ENCODE peak calls at places on chromosome X, in eight cellular contexts. One of them, this sample, is unnamed.

GRCh38 chrX:153800177-153800722 is 5.8 kb downstream of the SSR4 start:
- DNase-seq in RPMI8226: no peak
- DNase-seq in stimulated activated CD4-positive, alpha-beta T cell treated with anti-CD3 and anti-CD28 coated beads, Interleukin-4, amount 100 ng/mL, for 1 hour: no peak
- DNase-seq in hepatic stellate cell: no peak
- DNase-seq in NCI-H510A treated with DMSO at 0.1 percent for 48 hours: no peak
- DNase-seq in body of pancreas: no peak
- DNase-seq in endodermal cell: no peak
- DNase-seq in activated CD4-positive, alpha-beta T cell treated with anti-CD3 and anti-CD28 coated beads for 4 hours: no peak
- DNase-seq in this sample: no peak

GRCh38 chrX:129781134-129782014 is 1.6 kb downstream of the SASH3 start:
- DNase-seq in RPMI8226: peak
- DNase-seq in hepatic stellate cell: no peak
- DNase-seq in endodermal cell: peak
- DNase-seq in NCI-H510A treated with DMSO at 0.1 percent for 48 hours: no peak
- DNase-seq in stimulated activated CD4-positive, alpha-beta T cell treated with anti-CD3 and anti-CD28 coated beads, Interleukin-4, amount 100 ng/mL, for 1 hour: peak
- DNase-seq in activated CD4-positive, alpha-beta T cell treated with anti-CD3 and anti-CD28 coated beads for 4 hours: peak
- DNase-seq in body of pancreas: peak
- DNase-seq in this sample: peak

GRCh38 chrX:74249963-74250362 is 54.0 kb upstream of the ZCCHC13 start:
- DNase-seq in endodermal cell: peak
- DNase-seq in RPMI8226: no peak
- DNase-seq in body of pancreas: no peak
- DNase-seq in hepatic stellate cell: no peak
- DNase-seq in stimulated activated CD4-positive, alpha-beta T cell treated with anti-CD3 and anti-CD28 coated beads, Interleukin-4, amount 100 ng/mL, for 1 hour: no peak
- DNase-seq in NCI-H510A treated with DMSO at 0.1 percent for 48 hours: no peak
- DNase-seq in activated CD4-positive, alpha-beta T cell treated with anti-CD3 and anti-CD28 coated beads for 4 hours: no peak
- DNase-seq in this sample: no peak

GRCh38 chrX:20116575-20117240 is at the start of gene MAP7D2:
- DNase-seq in hepatic stellate cell: no peak
- DNase-seq in activated CD4-positive, alpha-beta T cell treated with anti-CD3 and anti-CD28 coated beads for 4 hours: no peak
- DNase-seq in body of pancreas: no peak
- DNase-seq in NCI-H510A treated with DMSO at 0.1 percent for 48 hours: no peak
- DNase-seq in stimulated activated CD4-positive, alpha-beta T cell treated with anti-CD3 and anti-CD28 coated beads, Interleukin-4, amount 100 ng/mL, for 1 hour: no peak
- DNase-seq in RPMI8226: no peak
- DNase-seq in endodermal cell: peak
- DNase-seq in this sample: no peak

GRCh38 chrX:54695816-54696487 is 102.1 kb downstream of the ITIH6 start:
- DNase-seq in NCI-H510A treated with DMSO at 0.1 percent for 48 hours: no peak
- DNase-seq in RPMI8226: peak
- DNase-seq in hepatic stellate cell: no peak
- DNase-seq in body of pancreas: no peak
- DNase-seq in endodermal cell: no peak
- DNase-seq in stimulated activated CD4-positive, alpha-beta T cell treated with anti-CD3 and anti-CD28 coated beads, Interleukin-4, amount 100 ng/mL, for 1 hour: no peak
- DNase-seq in activated CD4-positive, alpha-beta T cell treated with anti-CD3 and anti-CD28 coated beads for 4 hours: no peak
- DNase-seq in this sample: peak

GRCh38 chrX:111652719-111653118 is 28.3 kb upstream of the ALG13 start:
- DNase-seq in activated CD4-positive, alpha-beta T cell treated with anti-CD3 and anti-CD28 coated beads for 4 hours: no peak
- DNase-seq in endodermal cell: no peak
- DNase-seq in body of pancreas: no peak
- DNase-seq in RPMI8226: peak
- DNase-seq in NCI-H510A treated with DMSO at 0.1 percent for 48 hours: no peak
- DNase-seq in hepatic stellate cell: no peak
- DNase-seq in stimulated activated CD4-positive, alpha-beta T cell treated with anti-CD3 and anti-CD28 coated beads, Interleukin-4, amount 100 ng/mL, for 1 hour: no peak
- DNase-seq in this sample: peak

GRCh38 chrX:38805294-38806053 is 4.2 kb downstream of the MID1IP1 start:
- DNase-seq in hepatic stellate cell: peak
- DNase-seq in stimulated activated CD4-positive, alpha-beta T cell treated with anti-CD3 and anti-CD28 coated beads, Interleukin-4, amount 100 ng/mL, for 1 hour: peak
- DNase-seq in activated CD4-positive, alpha-beta T cell treated with anti-CD3 and anti-CD28 coated beads for 4 hours: peak
- DNase-seq in endodermal cell: peak
- DNase-seq in RPMI8226: peak
- DNase-seq in NCI-H510A treated with DMSO at 0.1 percent for 48 hours: no peak
- DNase-seq in body of pancreas: peak
- DNase-seq in this sample: no peak

GRCh38 chrX:47697171-47697570 is 38.2 kb upstream of the UXT start:
- DNase-seq in hepatic stellate cell: no peak
- DNase-seq in endodermal cell: no peak
- DNase-seq in body of pancreas: no peak
- DNase-seq in activated CD4-positive, alpha-beta T cell treated with anti-CD3 and anti-CD28 coated beads for 4 hours: no peak
- DNase-seq in NCI-H510A treated with DMSO at 0.1 percent for 48 hours: no peak
- DNase-seq in stimulated activated CD4-positive, alpha-beta T cell treated with anti-CD3 and anti-CD28 coated beads, Interleukin-4, amount 100 ng/mL, for 1 hour: no peak
- DNase-seq in RPMI8226: no peak
- DNase-seq in this sample: no peak

GRCh38 chrX:152945021-152945979 is 47.4 kb downstream of the ZNF185 start:
- DNase-seq in hepatic stellate cell: no peak
- DNase-seq in activated CD4-positive, alpha-beta T cell treated with anti-CD3 and anti-CD28 coated beads for 4 hours: no peak
- DNase-seq in RPMI8226: no peak
- DNase-seq in stimulated activated CD4-positive, alpha-beta T cell treated with anti-CD3 and anti-CD28 coated beads, Interleukin-4, amount 100 ng/mL, for 1 hour: no peak
- DNase-seq in NCI-H510A treated with DMSO at 0.1 percent for 48 hours: no peak
- DNase-seq in body of pancreas: no peak
- DNase-seq in endodermal cell: no peak
- DNase-seq in this sample: no peak

GRCh38 chrX:153405426-153405825 is 4.3 kb upstream of the PNMA6E start:
- DNase-seq in stimulated activated CD4-positive, alpha-beta T cell treated with anti-CD3 and anti-CD28 coated beads, Interleukin-4, amount 100 ng/mL, for 1 hour: no peak
- DNase-seq in NCI-H510A treated with DMSO at 0.1 percent for 48 hours: no peak
- DNase-seq in endodermal cell: no peak
- DNase-seq in hepatic stellate cell: no peak
- DNase-seq in RPMI8226: no peak
- DNase-seq in activated CD4-positive, alpha-beta T cell treated with anti-CD3 and anti-CD28 coated beads for 4 hours: no peak
- DNase-seq in body of pancreas: no peak
- DNase-seq in this sample: no peak

GRCh38 chrX:119654112-119654531 is 38.8 kb downstream of the SEPTIN6 start:
- DNase-seq in activated CD4-positive, alpha-beta T cell treated with anti-CD3 and anti-CD28 coated beads for 4 hours: peak
- DNase-seq in endodermal cell: peak
- DNase-seq in NCI-H510A treated with DMSO at 0.1 percent for 48 hours: no peak
- DNase-seq in stimulated activated CD4-positive, alpha-beta T cell treated with anti-CD3 and anti-CD28 coated beads, Interleukin-4, amount 100 ng/mL, for 1 hour: peak
- DNase-seq in body of pancreas: peak
- DNase-seq in hepatic stellate cell: peak
- DNase-seq in RPMI8226: no peak
- DNase-seq in this sample: no peak

GRCh38 chrX:12327836-12328235 is 189.6 kb downstream of the FRMPD4 start:
- DNase-seq in body of pancreas: no peak
- DNase-seq in hepatic stellate cell: no peak
- DNase-seq in RPMI8226: no peak
- DNase-seq in NCI-H510A treated with DMSO at 0.1 percent for 48 hours: no peak
- DNase-seq in activated CD4-positive, alpha-beta T cell treated with anti-CD3 and anti-CD28 coated beads for 4 hours: no peak
- DNase-seq in endodermal cell: no peak
- DNase-seq in stimulated activated CD4-positive, alpha-beta T cell treated with anti-CD3 and anti-CD28 coated beads, Interleukin-4, amount 100 ng/mL, for 1 hour: no peak
- DNase-seq in this sample: no peak

GRCh38 chrX:73683236-73683859 is 120.4 kb downstream of the CHIC1 start:
- DNase-seq in activated CD4-positive, alpha-beta T cell treated with anti-CD3 and anti-CD28 coated beads for 4 hours: no peak
- DNase-seq in body of pancreas: no peak
- DNase-seq in NCI-H510A treated with DMSO at 0.1 percent for 48 hours: no peak
- DNase-seq in stimulated activated CD4-positive, alpha-beta T cell treated with anti-CD3 and anti-CD28 coated beads, Interleukin-4, amount 100 ng/mL, for 1 hour: no peak
- DNase-seq in hepatic stellate cell: no peak
- DNase-seq in endodermal cell: no peak
- DNase-seq in RPMI8226: no peak
- DNase-seq in this sample: no peak

GRCh38 chrX:150625875-150626274 is 57.5 kb downstream of the MTM1 start:
- DNase-seq in endodermal cell: no peak
- DNase-seq in RPMI8226: no peak
- DNase-seq in NCI-H510A treated with DMSO at 0.1 percent for 48 hours: no peak
- DNase-seq in activated CD4-positive, alpha-beta T cell treated with anti-CD3 and anti-CD28 coated beads for 4 hours: no peak
- DNase-seq in stimulated activated CD4-positive, alpha-beta T cell treated with anti-CD3 and anti-CD28 coated beads, Interleukin-4, amount 100 ng/mL, for 1 hour: no peak
- DNase-seq in hepatic stellate cell: no peak
- DNase-seq in body of pancreas: no peak
- DNase-seq in this sample: no peak

GRCh38 chrX:47483310-47484268 is 567 bp upstream of the ZNF41 start:
- DNase-seq in RPMI8226: no peak
- DNase-seq in NCI-H510A treated with DMSO at 0.1 percent for 48 hours: peak
- DNase-seq in stimulated activated CD4-positive, alpha-beta T cell treated with anti-CD3 and anti-CD28 coated beads, Interleukin-4, amount 100 ng/mL, for 1 hour: no peak
- DNase-seq in activated CD4-positive, alpha-beta T cell treated with anti-CD3 and anti-CD28 coated beads for 4 hours: no peak
- DNase-seq in body of pancreas: peak
- DNase-seq in hepatic stellate cell: no peak
- DNase-seq in endodermal cell: peak
- DNase-seq in this sample: peak